ENCODE peak calls at places on chromosomes 11 and 22, in eight cellular contexts. R, Z, Y, C, G, X, L and K are unnamed samples.

GRCh38 chr11:66002648-66003225 is 434 bp downstream of the BANF1 start:
- DNase-seq in Y (no peak), L (peak), R (no peak), X (no peak), Z (no peak), C (peak), G (peak), K (peak)

GRCh38 chr11:133724116-133724515 is 121.2 kb downstream of the SPATA19 start:
- DNase-seq in Y (no peak), R (no peak), G (no peak), Z (no peak), L (no peak), C (no peak), X (no peak), K (no peak)

GRCh38 chr11:8382436-8383053 is 118.9 kb upstream of the LMO1 start:
- DNase-seq in C (peak), Y (peak), X (no peak), G (peak), Z (no peak), R (no peak), L (no peak), K (peak)

GRCh38 chr11:14411818-14412217 is 52.8 kb upstream of the RRAS2 start:
- DNase-seq in X (no peak), C (peak), G (peak), Z (no peak), R (no peak), Y (peak), L (no peak), K (peak)

GRCh38 chr11:74138572-74138971 is 32.2 kb downstream of the C2CD3 start:
- DNase-seq in C (peak), G (peak), X (no peak), L (peak), Y (peak), Z (no peak), R (peak), K (peak)

GRCh38 chr11:130726234-130726559 is 190.1 kb downstream of the SNX19 start:
- DNase-seq in R (peak), L (no peak), X (no peak), Y (peak), C (peak), Z (no peak), G (peak), K (peak)

GRCh38 chr11:46625406-46625805 is 8.1 kb downstream of the ATG13 start:
- DNase-seq in X (no peak), L (no peak), Y (no peak), G (no peak), R (no peak), Z (no peak), C (no peak), K (no peak)

GRCh38 chr11:117823294-117823940 is 1.1 kb downstream of the FXYD2 start:
- DNase-seq in R (no peak), Z (no peak), X (no peak), Y (no peak), C (peak), L (no peak), G (no peak), K (no peak)

GRCh38 chr11:77728203-77728786 is 90.7 kb upstream of the CLNS1A start:
- DNase-seq in R (no peak), Z (no peak), L (no peak), G (no peak), Y (no peak), C (no peak), X (no peak), K (no peak)

GRCh38 chr11:6571434-6572008 is 31.9 kb downstream of the RRP8 start:
- DNase-seq in Z (no peak), G (no peak), Y (no peak), C (no peak), R (no peak), L (no peak), X (no peak), K (no peak)

GRCh38 chr11:133903875-133904817 is 52.6 kb downstream of the IGSF9B start:
- DNase-seq in L (no peak), R (no peak), C (no peak), X (no peak), Z (no peak), G (no peak), Y (no peak), K (no peak)

GRCh38 chr22:42993651-42994275 is 21.2 kb downstream of the PACSIN2 start:
- DNase-seq in C (peak), X (no peak), L (no peak), G (peak), Y (peak), R (no peak), Z (no peak), K (peak)

GRCh38 chr22:19271273-19271855 is 20.2 kb downstream of the CLTCL1 start:
- DNase-seq in X (no peak), Z (no peak), R (no peak), G (no peak), L (no peak), Y (no peak), C (no peak), K (no peak)

GRCh38 chr22:31120642-31121041 is 2.1 kb upstream of the INPP5J start:
- DNase-seq in C (no peak), G (no peak), R (no peak), Y (no peak), X (no peak), Z (no peak), L (no peak), K (no peak)

GRCh38 chr11:93655047-93655446 is 6.4 kb upstream of the CEP295 start:
- DNase-seq in G (no peak), Z (no peak), C (no peak), L (no peak), R (no peak), X (no peak), Y (no peak), K (no peak)

GRCh38 chr11:70141490-70142014 is 61.5 kb upstream of the FADD start:
- DNase-seq in C (no peak), X (no peak), Y (no peak), Z (no peak), G (no peak), L (no peak), R (no peak), K (no peak)

GRCh38 chr11:73760066-73760679 is 701 bp downstream of the RAB6A start:
- DNase-seq in X (no peak), L (peak), G (peak), C (peak), Y (peak), Z (peak), R (peak), K (peak)

GRCh38 chr11:95991101-95991500 is 67.2 kb upstream of the MTMR2 start:
- DNase-seq in C (no peak), X (no peak), R (no peak), Z (no peak), L (no peak), Y (peak), G (no peak), K (no peak)

GRCh38 chr11:132444891-132445290 is 1074.5 kb downstream of the NTM start:
- DNase-seq in Y (no peak), G (no peak), X (no peak), R (no peak), Z (no peak), L (no peak), C (no peak), K (no peak)

GRCh38 chr22:35883028-35883620 is 145.5 kb downstream of the RBFOX2 start:
- DNase-seq in C (peak), Z (no peak), R (no peak), L (no peak), X (no peak), Y (peak), G (peak), K (peak)

GRCh38 chr11:18490736-18491485 is 35.3 kb downstream of the LDHAL6A start:
- DNase-seq in C (no peak), Z (no peak), Y (no peak), G (no peak), L (no peak), X (no peak), R (no peak), K (no peak)

GRCh38 chr11:34274712-34275398 is 83.0 kb downstream of the ABTB2 start:
- DNase-seq in C (peak), G (peak), Z (no peak), X (no peak), L (peak), R (peak), Y (peak), K (peak)

GRCh38 chr11:103682318-103683184 is 353.9 kb upstream of the DDI1 start:
- DNase-seq in G (peak), Y (peak), Z (peak), X (peak), C (peak), R (peak), L (peak), K (peak)

GRCh38 chr11:40877256-40877655 is 582.2 kb downstream of the LRRC4C start:
- DNase-seq in L (no peak), X (no peak), R (no peak), C (no peak), Z (no peak), G (no peak), Y (no peak), K (no peak)

GRCh38 chr11:115887727-115888126 is 383.5 kb upstream of the CADM1 start:
- DNase-seq in R (no peak), Z (no peak), L (no peak), X (no peak), Y (no peak), G (no peak), C (no peak), K (no peak)

GRCh38 chr22:27720860-27721259 is 80.7 kb downstream of the MN1 start:
- DNase-seq in X (no peak), G (no peak), Y (no peak), R (no peak), L (no peak), Z (no peak), C (no peak), K (peak)

GRCh38 chr11:8941341-8942103 is 1.3 kb downstream of the ASCL3 start:
- DNase-seq in Z (no peak), G (no peak), Y (no peak), R (no peak), L (no peak), X (no peak), C (no peak), K (no peak)

GRCh38 chr11:534592-535518 is 521 bp downstream of the HRAS start:
- DNase-seq in Y (no peak), R (peak), X (no peak), L (peak), C (no peak), Z (peak), G (no peak), K (peak)

GRCh38 chr22:33891455-33891854 is 28.8 kb downstream of the LARGE1 start:
- DNase-seq in G (no peak), R (no peak), X (no peak), C (no peak), L (no peak), Z (no peak), Y (no peak), K (no peak)

GRCh38 chr11:13333456-13333957 is 55.9 kb downstream of the BMAL1 start:
- DNase-seq in Z (no peak), G (no peak), Y (no peak), X (no peak), R (no peak), C (no peak), L (no peak), K (peak)

GRCh38 chr11:25602149-25602548 is 729.8 kb upstream of the ANO3 start:
- DNase-seq in Y (no peak), R (no peak), L (no peak), X (no peak), Z (no peak), G (no peak), C (no peak), K (no peak)

GRCh38 chr11:11827272-11827671 is 14.5 kb upstream of the USP47 start:
- DNase-seq in X (no peak), L (no peak), Z (no peak), C (no peak), Y (no peak), G (no peak), R (no peak), K (no peak)

GRCh38 chr11:127639916-127640315 is 639.3 kb upstream of the KIRREL3 start:
- DNase-seq in R (no peak), C (no peak), X (no peak), Z (no peak), Y (peak), L (no peak), G (no peak), K (peak)

GRCh38 chr11:35491231-35491871 is 34.1 kb downstream of the PAMR1 start:
- DNase-seq in R (no peak), Z (no peak), C (peak), L (no peak), X (no peak), Y (peak), G (peak), K (peak)